ENCODE peak calls at places on chromosomes 7 and 10, in four cellular contexts. One of them, this sample, is unnamed.

GRCh38 chr10:18164771-18165361 is 24.6 kb downstream of the CACNB2 start:
- DNase-seq in GM12878: no peak
- DNase-seq in K562: no peak
- DNase-seq in WTC11: no peak
- DNase-seq in this sample: no peak

GRCh38 chr10:8637640-8638039 is 583.2 kb downstream of the GATA3 start:
- DNase-seq in WTC11: no peak
- DNase-seq in K562: no peak
- DNase-seq in GM12878: no peak
- DNase-seq in this sample: no peak

GRCh38 chr7:46486264-46487206 is 565.5 kb upstream of the IGFBP3 start:
- DNase-seq in GM12878: no peak
- DNase-seq in K562: no peak
- DNase-seq in WTC11: no peak
- DNase-seq in this sample: no peak

GRCh38 chr10:91120348-91120747 is 100.1 kb upstream of the PCGF5 start:
- DNase-seq in GM12878: no peak
- DNase-seq in K562: no peak
- DNase-seq in WTC11: no peak
- DNase-seq in this sample: no peak

GRCh38 chr10:80144302-80145131 is 12.0 kb downstream of the PLAC9 start:
- DNase-seq in K562: peak
- DNase-seq in GM12878: no peak
- DNase-seq in WTC11: peak
- DNase-seq in this sample: no peak

GRCh38 chr10:96835826-96836365 is 3.8 kb downstream of the LCOR start:
- DNase-seq in GM12878: no peak
- DNase-seq in WTC11: no peak
- DNase-seq in K562: no peak
- DNase-seq in this sample: no peak

GRCh38 chr10:21337171-21337792 is 188.2 kb downstream of the SKIDA1 start:
- DNase-seq in GM12878: no peak
- DNase-seq in WTC11: no peak
- DNase-seq in K562: no peak
- DNase-seq in this sample: no peak

GRCh38 chr7:144820557-144820956 is 15.3 kb downstream of the TPK1 start:
- DNase-seq in WTC11: no peak
- DNase-seq in GM12878: no peak
- DNase-seq in K562: no peak
- DNase-seq in this sample: no peak

GRCh38 chr10:1726861-1727260 is 10.5 kb downstream of the ADARB2 start:
- DNase-seq in K562: no peak
- DNase-seq in WTC11: no peak
- DNase-seq in GM12878: no peak
- DNase-seq in this sample: no peak

GRCh38 chr7:96303686-96304443 is 18.0 kb downstream of the SLC25A13 start:
- DNase-seq in WTC11: no peak
- DNase-seq in GM12878: no peak
- DNase-seq in K562: no peak
- DNase-seq in this sample: no peak

GRCh38 chr7:151598045-151598444 is 78.3 kb upstream of the RHEB start:
- DNase-seq in K562: no peak
- DNase-seq in WTC11: no peak
- DNase-seq in GM12878: no peak
- DNase-seq in this sample: peak

GRCh38 chr7:93327006-93327633 is 95.0 kb downstream of the VPS50 start:
- DNase-seq in WTC11: no peak
- DNase-seq in K562: no peak
- DNase-seq in GM12878: no peak
- DNase-seq in this sample: no peak

GRCh38 chr7:1708640-1709249 is 38.7 kb downstream of the ELFN1 start:
- DNase-seq in WTC11: no peak
- DNase-seq in K562: no peak
- DNase-seq in GM12878: no peak
- DNase-seq in this sample: no peak

GRCh38 chr7:9083837-9084236 is 650.4 kb downstream of the NXPH1 start:
- DNase-seq in WTC11: no peak
- DNase-seq in GM12878: no peak
- DNase-seq in K562: no peak
- DNase-seq in this sample: no peak

DNA sequence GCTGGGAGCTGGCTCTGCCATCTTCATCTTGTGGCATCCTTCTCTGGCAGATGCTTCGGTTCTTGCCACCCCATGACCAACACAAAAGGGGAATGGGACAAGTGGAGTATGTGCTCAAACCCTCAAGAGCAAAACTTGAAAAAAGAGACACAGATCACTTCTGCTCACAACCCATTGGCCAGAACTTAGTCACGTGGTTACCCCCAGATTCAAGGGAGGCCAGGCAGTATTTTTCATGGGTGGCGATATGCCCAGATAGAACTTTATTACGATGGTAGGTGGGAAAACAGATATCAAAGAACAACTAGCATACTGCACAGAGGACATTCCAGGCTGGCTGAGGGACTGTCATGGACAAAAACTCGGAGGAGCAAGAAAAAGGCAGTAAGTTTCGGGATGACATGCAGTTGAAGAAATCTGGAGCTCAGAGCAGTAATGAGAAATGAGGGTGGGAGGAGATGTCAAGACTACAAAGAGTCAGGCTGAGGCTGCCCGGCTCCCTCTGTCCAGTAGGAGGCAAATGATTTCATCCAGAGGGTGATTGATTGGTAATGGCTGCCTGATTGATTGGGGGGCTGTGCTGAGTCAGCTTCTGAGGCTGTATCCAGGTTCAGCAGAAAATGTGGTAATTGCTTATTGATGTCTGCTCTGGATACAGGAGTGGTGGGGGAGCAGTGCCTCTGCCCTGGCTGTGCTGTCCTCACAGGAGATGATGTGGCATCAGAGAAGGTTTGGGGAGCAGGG is 25.3 kb downstream of the COL13A1 start:
- DNase-seq in K562: peak
- DNase-seq in WTC11: peak
- DNase-seq in GM12878: no peak
- DNase-seq in this sample: no peak
- TF ChIP-seq CBFB in K562: no peak
- TF ChIP-seq CBFB in WTC11: no peak
- TF ChIP-seq CBFB in GM12878: no peak
- TF ChIP-seq CBFB in this sample: no peak

GRCh38 chr10:15739437-15739970 is 19.8 kb upstream of the ITGA8 start:
- DNase-seq in WTC11: no peak
- DNase-seq in GM12878: no peak
- DNase-seq in K562: no peak
- DNase-seq in this sample: no peak
- TF ChIP-seq CBFB in WTC11: no peak
- TF ChIP-seq CBFB in GM12878: no peak
- TF ChIP-seq CBFB in K562: no peak
- TF ChIP-seq CBFB in this sample: no peak

GRCh38 chr7:158494643-158495042 is 93.0 kb downstream of the PTPRN2 start:
- DNase-seq in WTC11: no peak
- DNase-seq in K562: no peak
- DNase-seq in GM12878: no peak
- DNase-seq in this sample: no peak

GRCh38 chr7:158494162-158494586 is 93.4 kb downstream of the PTPRN2 start:
- DNase-seq in GM12878: no peak
- DNase-seq in WTC11: peak
- DNase-seq in K562: no peak
- DNase-seq in this sample: no peak

GRCh38 chr7:158495780-158496179 is 91.8 kb downstream of the PTPRN2 start:
- DNase-seq in GM12878: no peak
- DNase-seq in WTC11: peak
- DNase-seq in K562: no peak
- DNase-seq in this sample: peak

GRCh38 chr7:158497627-158498026 is 90.0 kb downstream of the PTPRN2 start:
- DNase-seq in K562: no peak
- DNase-seq in GM12878: no peak
- DNase-seq in WTC11: no peak
- DNase-seq in this sample: no peak

DNA sequence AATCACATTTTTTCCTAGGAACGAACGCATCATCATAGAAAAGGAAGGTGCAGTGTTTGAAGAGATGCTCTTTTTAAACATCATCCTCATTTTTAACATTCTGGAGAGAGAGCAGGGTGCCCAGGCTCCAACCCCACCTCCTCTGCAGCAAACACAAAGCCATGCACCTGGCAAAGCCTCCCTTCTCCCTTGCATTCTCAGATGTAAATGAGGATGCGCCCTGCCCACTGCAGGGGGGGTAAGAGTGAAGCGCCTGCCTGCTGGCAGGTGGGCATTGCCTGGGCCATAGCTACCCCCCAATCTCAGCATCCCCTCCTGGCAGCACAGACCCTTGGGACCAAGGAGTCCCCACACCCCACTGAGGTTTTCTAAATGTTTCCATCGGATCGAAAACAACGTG is 92.4 kb downstream of the PTPRN2 start:
- DNase-seq in GM12878: no peak
- DNase-seq in K562: no peak
- DNase-seq in WTC11: no peak
- DNase-seq in this sample: no peak
- TF ChIP-seq CBFB in GM12878: no peak
- TF ChIP-seq CBFB in K562: no peak
- TF ChIP-seq CBFB in WTC11: no peak
- TF ChIP-seq CBFB in this sample: no peak

GRCh38 chr7:35826751-35827150 is 25.9 kb downstream of the SEPTIN7 start:
- DNase-seq in K562: no peak
- DNase-seq in GM12878: no peak
- DNase-seq in WTC11: no peak
- DNase-seq in this sample: no peak

GRCh38 chr7:35825984-35826383 is 25.1 kb downstream of the SEPTIN7 start:
- DNase-seq in GM12878: no peak
- DNase-seq in K562: no peak
- DNase-seq in WTC11: no peak
- DNase-seq in this sample: no peak

GRCh38 chr7:35823440-35823839 is 22.6 kb downstream of the SEPTIN7 start:
- DNase-seq in WTC11: no peak
- DNase-seq in GM12878: no peak
- DNase-seq in K562: no peak
- DNase-seq in this sample: no peak

GRCh38 chr7:35831208-35831607 is 30.4 kb downstream of the SEPTIN7 start:
- DNase-seq in WTC11: no peak
- DNase-seq in GM12878: no peak
- DNase-seq in K562: no peak
- DNase-seq in this sample: peak

GRCh38 chr7:35828817-35829216 is 28.0 kb downstream of the SEPTIN7 start:
- DNase-seq in K562: no peak
- DNase-seq in GM12878: no peak
- DNase-seq in WTC11: no peak
- DNase-seq in this sample: no peak
- TF ChIP-seq CBFB in K562: no peak
- TF ChIP-seq CBFB in GM12878: no peak
- TF ChIP-seq CBFB in WTC11: no peak
- TF ChIP-seq CBFB in this sample: no peak

GRCh38 chr10:16304311-16304710 is 132.5 kb upstream of the PTER start:
- DNase-seq in GM12878: no peak
- DNase-seq in WTC11: no peak
- DNase-seq in K562: no peak
- DNase-seq in this sample: no peak
- TF ChIP-seq CBFB in GM12878: no peak
- TF ChIP-seq CBFB in WTC11: no peak
- TF ChIP-seq CBFB in K562: no peak
- TF ChIP-seq CBFB in this sample: no peak

GRCh38 chr7:131890191-131890590 is 333.8 kb upstream of the PODXL start:
- DNase-seq in GM12878: no peak
- DNase-seq in WTC11: no peak
- DNase-seq in K562: no peak
- DNase-seq in this sample: no peak
- TF ChIP-seq CBFB in GM12878: no peak
- TF ChIP-seq CBFB in WTC11: no peak
- TF ChIP-seq CBFB in K562: no peak
- TF ChIP-seq CBFB in this sample: no peak

DNA sequence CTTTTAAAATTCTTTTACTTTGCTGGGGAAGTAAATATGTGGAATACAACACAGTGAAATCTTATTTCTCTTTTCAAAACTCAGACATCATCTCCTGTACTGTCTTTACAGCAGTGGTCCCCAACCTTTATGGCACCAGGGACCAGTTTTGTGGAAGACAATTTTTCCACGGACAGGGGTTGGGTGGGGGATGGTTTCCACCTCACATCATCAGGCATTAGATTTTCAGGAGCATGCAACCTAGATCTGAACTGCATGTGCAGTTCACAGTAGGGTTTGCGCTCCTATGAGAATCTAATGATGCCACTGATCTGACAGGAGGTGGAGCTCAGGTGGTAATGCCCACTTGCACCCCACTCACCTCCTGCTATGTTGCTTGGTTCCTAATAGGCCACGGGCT is 12.2 kb downstream of the TMEM60 start:
- DNase-seq in K562: no peak
- DNase-seq in GM12878: no peak
- DNase-seq in WTC11: no peak
- DNase-seq in this sample: no peak
- TF ChIP-seq CBFB in K562: no peak
- TF ChIP-seq CBFB in GM12878: no peak
- TF ChIP-seq CBFB in WTC11: no peak
- TF ChIP-seq CBFB in this sample: no peak

GRCh38 chr10:98338896-98339295 is 70.9 kb upstream of the LOXL4 start:
- DNase-seq in K562: no peak
- DNase-seq in GM12878: no peak
- DNase-seq in WTC11: no peak
- DNase-seq in this sample: no peak

GRCh38 chr10:98338318-98338717 is 70.3 kb upstream of the LOXL4 start:
- DNase-seq in WTC11: no peak
- DNase-seq in K562: no peak
- DNase-seq in GM12878: no peak
- DNase-seq in this sample: no peak

GRCh38 chr10:98340946-98341345 is 73.0 kb upstream of the LOXL4 start:
- DNase-seq in WTC11: no peak
- DNase-seq in GM12878: no peak
- DNase-seq in K562: no peak
- DNase-seq in this sample: no peak

GRCh38 chr10:98340261-98340675 is 72.3 kb upstream of the LOXL4 start:
- DNase-seq in GM12878: peak
- DNase-seq in WTC11: no peak
- DNase-seq in K562: no peak
- DNase-seq in this sample: no peak

GRCh38 chr10:98339790-98340189 is 71.8 kb upstream of the LOXL4 start:
- DNase-seq in K562: no peak
- DNase-seq in WTC11: no peak
- DNase-seq in GM12878: peak
- DNase-seq in this sample: no peak
- TF ChIP-seq CBFB in K562: no peak
- TF ChIP-seq CBFB in WTC11: no peak
- TF ChIP-seq CBFB in GM12878: peak
- TF ChIP-seq CBFB in this sample: no peak

DNA sequence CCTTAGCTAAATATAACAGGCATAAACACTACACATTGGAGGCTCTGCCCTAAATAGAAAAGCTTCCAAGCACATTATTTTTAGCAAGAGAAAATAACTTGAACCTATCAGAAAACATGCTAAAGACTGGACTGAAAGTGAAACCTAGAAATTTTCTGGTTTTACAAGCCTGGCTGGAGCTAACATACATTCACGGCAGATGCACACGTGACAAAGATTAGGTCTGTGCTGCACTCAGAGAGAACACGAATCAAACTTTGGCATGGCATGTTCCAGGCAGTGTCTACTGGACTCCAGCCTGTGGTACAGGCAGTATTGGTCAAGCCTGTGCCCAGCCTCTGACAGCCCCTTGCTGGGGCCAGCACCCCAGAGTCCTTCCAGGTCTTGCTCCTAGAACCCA is 94.1 kb upstream of the PCBD1 start:
- DNase-seq in WTC11: no peak
- DNase-seq in K562: no peak
- DNase-seq in GM12878: peak
- DNase-seq in this sample: no peak
- TF ChIP-seq CBFB in WTC11: no peak
- TF ChIP-seq CBFB in K562: no peak
- TF ChIP-seq CBFB in GM12878: no peak
- TF ChIP-seq CBFB in this sample: no peak

This sample was measured in HepG2.